ENCODE peak calls at places on chromosomes 6 and 20, in eight cellular contexts. W, B, X, D, T, K, J and Q are unnamed samples.

GRCh38 chr20:35625584-35626385 is 10.2 kb downstream of the SPAG4 start:
- DNase-seq in T (no peak), W (no peak), J (no peak), B (no peak), D (no peak), X (no peak), K (no peak), Q (no peak)

GRCh38 chr6:14713008-14713452 is 532.8 kb upstream of the JARID2 start:
- DNase-seq in T (no peak), W (no peak), J (no peak), X (no peak), B (no peak), K (no peak), D (peak), Q (peak)

GRCh38 chr6:31687860-31688693 is 7.2 kb upstream of the LY6G5C start:
- DNase-seq in K (no peak), B (no peak), X (no peak), D (no peak), W (no peak), T (no peak), J (no peak), Q (no peak)

GRCh38 chr20:2131366-2131765 is 29.7 kb downstream of the STK35 start:
- DNase-seq in T (no peak), B (no peak), J (no peak), D (no peak), K (no peak), W (no peak), X (no peak), Q (peak)

GRCh38 chr20:24153101-24154040 is 164.8 kb upstream of the GGTLC1 start:
- DNase-seq in X (no peak), T (no peak), J (no peak), W (peak), D (no peak), K (no peak), B (no peak), Q (no peak)

GRCh38 chr6:15061176-15061575 is 184.7 kb upstream of the JARID2 start:
- DNase-seq in K (no peak), W (peak), D (no peak), T (no peak), J (no peak), B (no peak), X (no peak), Q (no peak)

GRCh38 chr20:36855241-36855657 is 20.7 kb upstream of the TLDC2 start:
- DNase-seq in D (no peak), T (no peak), X (no peak), W (no peak), J (no peak), K (no peak), B (no peak), Q (peak)

GRCh38 chr6:5203571-5203970 is 57.2 kb downstream of the LYRM4 start:
- DNase-seq in K (no peak), X (no peak), T (no peak), J (no peak), B (no peak), W (peak), D (no peak), Q (no peak)

GRCh38 chr20:45947110-45947866 is 12.8 kb downstream of the PCIF1 start:
- DNase-seq in W (no peak), T (no peak), J (no peak), K (no peak), D (no peak), X (no peak), B (no peak), Q (no peak)

GRCh38 chr20:3766832-3767433 is 620 bp downstream of the ADISSP start:
- DNase-seq in T (no peak), D (no peak), W (peak), B (no peak), X (no peak), J (no peak), K (peak), Q (peak)

GRCh38 chr6:167272618-167273379 is 18.3 kb upstream of the UNC93A start:
- DNase-seq in D (no peak), W (no peak), K (no peak), X (no peak), B (no peak), T (no peak), J (no peak), Q (no peak)

GRCh38 chr6:30121446-30122065 is 8.7 kb upstream of the TRIM31 start:
- DNase-seq in X (no peak), B (no peak), K (no peak), T (no peak), J (no peak), D (no peak), W (no peak), Q (no peak)